ENCODE peak calls at places on chromosomes 2 and 18, in six cellular contexts. One of them, this sample, is unnamed.

GRCh38 chr2:85259101-85259590 is 68.6 kb downstream of the TGOLN2 start:
- DNase-seq in left ventricle myocardium inferior: no peak
- DNase-seq in stimulated activated CD4-positive, alpha-beta T cell treated with anti-CD3 and anti-CD28 coated beads, Interleukin-1b, Interleukin-23, amount 100 ng/mL, for 48 hours: no peak
- DNase-seq in natural killer cell treated with Interleukin-12 subunit alpha and Interleukin-12 subunit beta and Interleukin-15 and Interleukin-18, amount 100 ng/mL, for 72 hours: no peak
- DNase-seq in T-cell: no peak
- DNase-seq in foreskin fibroblast: no peak
- DNase-seq in this sample: no peak

GRCh38 chr2:61887684-61888303 is 662 bp downstream of the CCT4 start:
- DNase-seq in stimulated activated CD4-positive, alpha-beta T cell treated with anti-CD3 and anti-CD28 coated beads, Interleukin-1b, Interleukin-23, amount 100 ng/mL, for 48 hours: no peak
- DNase-seq in left ventricle myocardium inferior: no peak
- DNase-seq in natural killer cell treated with Interleukin-12 subunit alpha and Interleukin-12 subunit beta and Interleukin-15 and Interleukin-18, amount 100 ng/mL, for 72 hours: no peak
- DNase-seq in foreskin fibroblast: peak
- DNase-seq in T-cell: no peak
- DNase-seq in this sample: no peak

GRCh38 chr2:176960736-176961135 is 251.9 kb upstream of the HNRNPA3 start:
- DNase-seq in stimulated activated CD4-positive, alpha-beta T cell treated with anti-CD3 and anti-CD28 coated beads, Interleukin-1b, Interleukin-23, amount 100 ng/mL, for 48 hours: no peak
- DNase-seq in T-cell: no peak
- DNase-seq in natural killer cell treated with Interleukin-12 subunit alpha and Interleukin-12 subunit beta and Interleukin-15 and Interleukin-18, amount 100 ng/mL, for 72 hours: no peak
- DNase-seq in foreskin fibroblast: no peak
- DNase-seq in left ventricle myocardium inferior: no peak
- DNase-seq in this sample: no peak

GRCh38 chr2:73105511-73105971 is 7.2 kb downstream of the RAB11FIP5 start:
- DNase-seq in foreskin fibroblast: no peak
- DNase-seq in T-cell: no peak
- DNase-seq in left ventricle myocardium inferior: no peak
- DNase-seq in natural killer cell treated with Interleukin-12 subunit alpha and Interleukin-12 subunit beta and Interleukin-15 and Interleukin-18, amount 100 ng/mL, for 72 hours: no peak
- DNase-seq in stimulated activated CD4-positive, alpha-beta T cell treated with anti-CD3 and anti-CD28 coated beads, Interleukin-1b, Interleukin-23, amount 100 ng/mL, for 48 hours: no peak
- DNase-seq in this sample: no peak

GRCh38 chr18:26741041-26741440 is 124.5 kb downstream of the AQP4 start:
- DNase-seq in T-cell: no peak
- DNase-seq in natural killer cell treated with Interleukin-12 subunit alpha and Interleukin-12 subunit beta and Interleukin-15 and Interleukin-18, amount 100 ng/mL, for 72 hours: no peak
- DNase-seq in stimulated activated CD4-positive, alpha-beta T cell treated with anti-CD3 and anti-CD28 coated beads, Interleukin-1b, Interleukin-23, amount 100 ng/mL, for 48 hours: no peak
- DNase-seq in foreskin fibroblast: peak
- DNase-seq in left ventricle myocardium inferior: no peak
- DNase-seq in this sample: no peak

GRCh38 chr18:63878343-63878742 is 9.2 kb upstream of the SERPINB2 start:
- DNase-seq in natural killer cell treated with Interleukin-12 subunit alpha and Interleukin-12 subunit beta and Interleukin-15 and Interleukin-18, amount 100 ng/mL, for 72 hours: no peak
- DNase-seq in foreskin fibroblast: peak
- DNase-seq in stimulated activated CD4-positive, alpha-beta T cell treated with anti-CD3 and anti-CD28 coated beads, Interleukin-1b, Interleukin-23, amount 100 ng/mL, for 48 hours: no peak
- DNase-seq in left ventricle myocardium inferior: no peak
- DNase-seq in T-cell: no peak
- DNase-seq in this sample: no peak

GRCh38 chr18:21369146-21369545 is 127.1 kb downstream of the GREB1L start:
- DNase-seq in T-cell: no peak
- DNase-seq in foreskin fibroblast: no peak
- DNase-seq in left ventricle myocardium inferior: no peak
- DNase-seq in natural killer cell treated with Interleukin-12 subunit alpha and Interleukin-12 subunit beta and Interleukin-15 and Interleukin-18, amount 100 ng/mL, for 72 hours: no peak
- DNase-seq in stimulated activated CD4-positive, alpha-beta T cell treated with anti-CD3 and anti-CD28 coated beads, Interleukin-1b, Interleukin-23, amount 100 ng/mL, for 48 hours: no peak
- DNase-seq in this sample: no peak

GRCh38 chr2:218002792-218003191 is at the start of gene TNS1:
- DNase-seq in foreskin fibroblast: peak
- DNase-seq in natural killer cell treated with Interleukin-12 subunit alpha and Interleukin-12 subunit beta and Interleukin-15 and Interleukin-18, amount 100 ng/mL, for 72 hours: no peak
- DNase-seq in stimulated activated CD4-positive, alpha-beta T cell treated with anti-CD3 and anti-CD28 coated beads, Interleukin-1b, Interleukin-23, amount 100 ng/mL, for 48 hours: no peak
- DNase-seq in T-cell: no peak
- DNase-seq in left ventricle myocardium inferior: peak
- DNase-seq in this sample: no peak

GRCh38 chr2:133439281-133439920 is 128.9 kb downstream of the NCKAP5 start:
- DNase-seq in stimulated activated CD4-positive, alpha-beta T cell treated with anti-CD3 and anti-CD28 coated beads, Interleukin-1b, Interleukin-23, amount 100 ng/mL, for 48 hours: no peak
- DNase-seq in T-cell: no peak
- DNase-seq in natural killer cell treated with Interleukin-12 subunit alpha and Interleukin-12 subunit beta and Interleukin-15 and Interleukin-18, amount 100 ng/mL, for 72 hours: no peak
- DNase-seq in left ventricle myocardium inferior: no peak
- DNase-seq in foreskin fibroblast: no peak
- DNase-seq in this sample: no peak

GRCh38 chr2:67974564-67975430 is 88.0 kb downstream of the C1D start:
- DNase-seq in stimulated activated CD4-positive, alpha-beta T cell treated with anti-CD3 and anti-CD28 coated beads, Interleukin-1b, Interleukin-23, amount 100 ng/mL, for 48 hours: no peak
- DNase-seq in natural killer cell treated with Interleukin-12 subunit alpha and Interleukin-12 subunit beta and Interleukin-15 and Interleukin-18, amount 100 ng/mL, for 72 hours: no peak
- DNase-seq in T-cell: no peak
- DNase-seq in foreskin fibroblast: no peak
- DNase-seq in left ventricle myocardium inferior: peak
- DNase-seq in this sample: no peak

GRCh38 chr18:48848641-48849143 is 102.1 kb downstream of the SMAD7 start:
- DNase-seq in T-cell: no peak
- DNase-seq in left ventricle myocardium inferior: peak
- DNase-seq in natural killer cell treated with Interleukin-12 subunit alpha and Interleukin-12 subunit beta and Interleukin-15 and Interleukin-18, amount 100 ng/mL, for 72 hours: no peak
- DNase-seq in foreskin fibroblast: no peak
- DNase-seq in stimulated activated CD4-positive, alpha-beta T cell treated with anti-CD3 and anti-CD28 coated beads, Interleukin-1b, Interleukin-23, amount 100 ng/mL, for 48 hours: no peak
- DNase-seq in this sample: no peak

GRCh38 chr18:8756571-8756970 is 51.2 kb downstream of the MTCL1 start:
- DNase-seq in foreskin fibroblast: no peak
- DNase-seq in natural killer cell treated with Interleukin-12 subunit alpha and Interleukin-12 subunit beta and Interleukin-15 and Interleukin-18, amount 100 ng/mL, for 72 hours: no peak
- DNase-seq in stimulated activated CD4-positive, alpha-beta T cell treated with anti-CD3 and anti-CD28 coated beads, Interleukin-1b, Interleukin-23, amount 100 ng/mL, for 48 hours: no peak
- DNase-seq in left ventricle myocardium inferior: no peak
- DNase-seq in T-cell: no peak
- DNase-seq in this sample: no peak

GRCh38 chr2:104944495-104944894 is 90.6 kb downstream of the POU3F3 start:
- DNase-seq in natural killer cell treated with Interleukin-12 subunit alpha and Interleukin-12 subunit beta and Interleukin-15 and Interleukin-18, amount 100 ng/mL, for 72 hours: no peak
- DNase-seq in foreskin fibroblast: peak
- DNase-seq in T-cell: no peak
- DNase-seq in stimulated activated CD4-positive, alpha-beta T cell treated with anti-CD3 and anti-CD28 coated beads, Interleukin-1b, Interleukin-23, amount 100 ng/mL, for 48 hours: no peak
- DNase-seq in left ventricle myocardium inferior: no peak
- DNase-seq in this sample: no peak

GRCh38 chr18:13223341-13224148 is 5.0 kb downstream of the LDLRAD4 start:
- DNase-seq in foreskin fibroblast: no peak
- DNase-seq in natural killer cell treated with Interleukin-12 subunit alpha and Interleukin-12 subunit beta and Interleukin-15 and Interleukin-18, amount 100 ng/mL, for 72 hours: no peak
- DNase-seq in left ventricle myocardium inferior: peak
- DNase-seq in T-cell: no peak
- DNase-seq in stimulated activated CD4-positive, alpha-beta T cell treated with anti-CD3 and anti-CD28 coated beads, Interleukin-1b, Interleukin-23, amount 100 ng/mL, for 48 hours: no peak
- DNase-seq in this sample: no peak

GRCh38 chr2:158153270-158154015 is 51.8 kb downstream of the UPP2 start:
- DNase-seq in foreskin fibroblast: no peak
- DNase-seq in left ventricle myocardium inferior: no peak
- DNase-seq in stimulated activated CD4-positive, alpha-beta T cell treated with anti-CD3 and anti-CD28 coated beads, Interleukin-1b, Interleukin-23, amount 100 ng/mL, for 48 hours: no peak
- DNase-seq in natural killer cell treated with Interleukin-12 subunit alpha and Interleukin-12 subunit beta and Interleukin-15 and Interleukin-18, amount 100 ng/mL, for 72 hours: no peak
- DNase-seq in T-cell: no peak
- DNase-seq in this sample: no peak